ENCODE peak calls at places on chromosome 14, in seven cellular contexts. K is IMR-90; X is cardiac muscle cell; G is GM12878; C is Caco-2; T is mucosa of descending colon; U is effector memory CD4-positive, alpha-beta T cell. A is an unnamed sample. For H3K4me1, the result is how much of the 10 kb centered on the place peaks cover.

GRCh38 chr14:104423715-104424405 is 155.7 kb upstream of the C14orf180 start:
- DNase-seq in G (no peak), T (no peak), C (no peak), K (no peak), X (no peak), U (no peak), A (no peak)

GRCh38 chr14:31194661-31195060 is 12.9 kb downstream of the HECTD1 start:
- DNase-seq in G (no peak), T (no peak), C (no peak), X (peak), K (no peak), U (no peak), A (no peak)

GRCh38 chr14:87131879-87132278 is 861.1 kb downstream of the GALC start:
- DNase-seq in U (no peak), X (no peak), T (no peak), G (no peak), K (peak), C (no peak), A (peak)

GRCh38 chr14:102931580-102932285 is 9.3 kb downstream of the AMN start:
- DNase-seq in U (no peak), K (no peak), T (peak), G (no peak), C (no peak), X (no peak), A (no peak)

GRCh38 chr14:65251213-65251612 is 148.9 kb upstream of the MAX start:
- DNase-seq in T (no peak), C (no peak), K (peak), G (no peak), U (no peak), X (peak), A (no peak)

GRCh38 chr14:32370720-32371119 is 41.6 kb downstream of the AKAP6 start:
- DNase-seq in X (peak), K (peak), U (no peak), T (no peak), G (no peak), C (no peak), A (no peak)

GRCh38 chr14:96217381-96217913 is 12.8 kb downstream of the BDKRB2 start:
- DNase-seq in X (no peak), U (no peak), T (no peak), G (no peak), C (no peak), K (no peak), A (no peak)

GRCh38 chr14:79656086-79656485 is 555.2 kb downstream of the DIO2 start:
- DNase-seq in C (no peak), K (no peak), T (no peak), U (no peak), X (no peak), G (no peak), A (no peak)

GRCh38 chr14:24013654-24014514 is 25.2 kb downstream of the DHRS4L2 start:
- DNase-seq in X (peak), T (no peak), C (peak), U (peak), G (peak), K (peak), A (peak)

GRCh38 chr14:88208858-88209257 is 114.2 kb downstream of the KCNK10 start:
- DNase-seq in T (no peak), U (no peak), G (no peak), C (no peak), K (no peak), X (no peak), A (no peak)

GRCh38 chr14:101666264-101666663 is 95.2 kb upstream of the PPP2R5C start:
- DNase-seq in K (no peak), G (no peak), X (no peak), C (no peak), T (no peak), U (no peak), A (no peak)

GRCh38 chr14:35231207-35231755 is 60.9 kb upstream of the PSMA6 start:
- DNase-seq in K (no peak), G (no peak), U (no peak), C (no peak), X (no peak), T (no peak), A (no peak)

GRCh38 chr14:59188461-59189280 is at the start of gene DAAM1:
- DNase-seq in G (peak), K (peak), T (peak), X (peak), U (peak), C (peak), A (peak)

GRCh38 chr14:89827260-89827659 is 127.3 kb downstream of the EFCAB11 start:
- DNase-seq in C (no peak), X (no peak), K (no peak), T (no peak), G (no peak), U (no peak), A (no peak)

GRCh38 chr14:96497586-96497985 is 4.6 kb upstream of the PAPOLA start:
- DNase-seq in K (no peak), C (no peak), X (no peak), T (no peak), G (no peak), U (no peak), A (no peak)

GRCh38 chr14:64891839-64892375 is 12.2 kb upstream of the SPTB start:
- DNase-seq in G (peak), T (no peak), U (no peak), X (peak), K (peak), C (no peak), A (peak)

GRCh38 chr14:105848570-105848969 is 322.2 kb downstream of the TMEM121 start:
- DNase-seq in U (no peak), T (no peak), C (no peak), K (no peak), G (no peak), X (no peak), A (no peak)

GRCh38 chr14:71403673-71404072 is 496.4 kb downstream of the PCNX1 start:
- DNase-seq in T (no peak), C (peak), G (peak), U (no peak), X (peak), K (peak), A (peak)

GRCh38 chr14:84988391-84988790 is 541.6 kb upstream of the FLRT2 start:
- DNase-seq in G (no peak), U (no peak), K (no peak), T (no peak), X (no peak), C (no peak), A (no peak)
- H3K4me3 ChIP-seq in G (no peak), U (no peak), K (no peak), T (no peak), X (no peak), C (no peak), A (no peak)

GRCh38 chr14:50056457-50056856 is 59.9 kb downstream of the VCPKMT start:
- DNase-seq in T (no peak), X (no peak), C (no peak), U (no peak), G (no peak), K (no peak), A (no peak)

GRCh38 chr14:50059773-50060629 is 56.4 kb downstream of the VCPKMT start:
- DNase-seq in X (no peak), K (no peak), G (no peak), U (no peak), C (no peak), T (no peak), A (no peak)

GRCh38 chr14:50057331-50057730 is 59.0 kb downstream of the VCPKMT start:
- DNase-seq in T (no peak), G (no peak), X (no peak), K (no peak), U (no peak), C (no peak), A (no peak)

GRCh38 chr14:50055461-50056228 is 60.7 kb downstream of the VCPKMT start:
- DNase-seq in X (no peak), K (no peak), T (no peak), G (no peak), C (no peak), U (no peak), A (peak)

DNA sequence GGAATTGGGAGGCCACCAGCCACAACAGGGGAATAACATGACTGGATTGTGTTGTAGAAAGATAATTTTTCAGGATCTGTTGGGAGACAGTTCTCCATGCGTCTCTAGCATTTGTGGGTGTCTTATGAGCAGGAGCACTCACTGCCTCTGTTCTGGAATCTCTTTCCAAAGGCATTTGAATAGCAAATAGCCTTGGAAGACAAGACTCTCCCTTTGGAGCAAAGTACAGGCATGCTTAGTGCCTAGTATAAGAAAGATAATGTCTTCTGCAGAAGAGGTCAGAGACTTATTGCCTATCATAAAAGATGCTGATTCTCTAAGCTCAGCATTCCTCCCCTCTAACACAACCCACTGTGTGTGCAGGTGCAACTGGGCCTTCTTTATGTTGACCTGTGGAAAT is 58.3 kb downstream of the VCPKMT start:
- DNase-seq in U (no peak), C (peak), X (no peak), G (no peak), T (no peak), K (no peak), A (no peak)
- H3K4me1 ChIP-seq in U (under half), C (half or more), X (under half), G (under half), T (under half), K (under half), A (under half)

DNA sequence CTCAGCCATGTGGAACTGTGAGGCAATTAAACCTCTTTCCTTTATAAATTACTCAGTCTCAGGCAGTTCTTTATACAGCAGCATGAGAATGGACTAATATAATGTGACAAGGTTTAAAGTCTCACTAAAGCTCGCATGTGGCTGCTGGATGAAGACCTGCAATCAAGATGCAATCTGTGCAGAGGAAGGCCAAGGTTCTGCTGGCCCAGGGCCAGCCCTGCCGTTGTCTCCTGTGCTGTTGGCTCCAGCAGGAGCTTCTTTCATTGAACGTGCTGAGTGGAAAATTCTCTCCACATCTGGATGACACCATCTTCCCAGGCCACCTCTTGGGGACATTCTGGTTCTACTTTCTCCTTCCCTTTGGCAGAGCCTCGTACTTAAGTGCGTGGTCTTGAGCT is 742.2 kb downstream of the VRK1 start:
- DNase-seq in X (no peak), T (peak), C (no peak), G (no peak), U (no peak), K (no peak), A (no peak)
- H3K4me3 ChIP-seq in X (no peak), T (no peak), C (no peak), G (no peak), U (no peak), K (no peak), A (no peak)

GRCh38 chr14:21248739-21249411 is 20.4 kb downstream of the HNRNPC start:
- DNase-seq in T (no peak), U (no peak), C (no peak), K (peak), G (no peak), X (no peak), A (no peak)

GRCh38 chr14:21241218-21241819 is 27.9 kb downstream of the HNRNPC start:
- DNase-seq in X (peak), C (no peak), U (no peak), K (peak), G (no peak), T (no peak), A (peak)

GRCh38 chr14:21244546-21244945 is 24.7 kb downstream of the HNRNPC start:
- DNase-seq in K (no peak), C (no peak), G (no peak), T (no peak), U (no peak), X (peak), A (no peak)

GRCh38 chr14:21248338-21248737 is 20.9 kb downstream of the HNRNPC start:
- DNase-seq in G (no peak), T (no peak), U (no peak), C (no peak), K (no peak), X (no peak), A (no peak)

DNA sequence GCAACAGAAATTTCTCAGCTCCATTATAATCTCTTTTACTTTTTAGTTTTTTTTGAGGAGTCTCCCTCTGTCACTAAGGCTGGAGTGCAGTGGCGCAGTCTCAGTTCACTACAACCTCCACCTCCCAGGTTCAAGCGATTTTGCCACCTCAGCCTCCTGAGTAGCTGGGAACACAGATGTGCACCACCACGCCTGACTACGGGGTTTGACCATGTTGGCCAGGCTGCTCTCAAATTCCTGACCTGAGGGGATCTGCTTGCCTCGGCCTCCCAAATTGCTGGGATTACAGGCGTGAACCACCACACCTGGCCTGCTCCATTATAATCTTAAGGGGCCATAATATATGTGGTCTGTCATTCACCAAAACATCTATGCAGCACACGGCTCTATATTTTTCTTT is 23.4 kb downstream of the HNRNPC start:
- DNase-seq in C (no peak), G (no peak), U (no peak), T (no peak), K (no peak), X (no peak), A (no peak)
- H3K4me1 ChIP-seq in C (under half), G (under half), U (under half), T (under half), K (under half), X (under half), A (under half)

GRCh38 chr14:74255281-74255680 is 16.0 kb downstream of the VSX2 start:
- DNase-seq in G (no peak), U (no peak), X (no peak), K (no peak), T (no peak), C (no peak), A (no peak)

GRCh38 chr14:74249433-74250375 is 10.5 kb downstream of the VSX2 start:
- DNase-seq in C (no peak), T (no peak), G (no peak), K (no peak), U (no peak), X (no peak), A (no peak)

GRCh38 chr14:74246561-74246960 is 7.3 kb downstream of the VSX2 start:
- DNase-seq in X (no peak), T (no peak), U (no peak), G (no peak), K (no peak), C (no peak), A (no peak)

GRCh38 chr14:74248036-74248435 is 8.8 kb downstream of the VSX2 start:
- DNase-seq in G (no peak), U (no peak), K (no peak), T (no peak), C (no peak), X (no peak), A (no peak)

DNA sequence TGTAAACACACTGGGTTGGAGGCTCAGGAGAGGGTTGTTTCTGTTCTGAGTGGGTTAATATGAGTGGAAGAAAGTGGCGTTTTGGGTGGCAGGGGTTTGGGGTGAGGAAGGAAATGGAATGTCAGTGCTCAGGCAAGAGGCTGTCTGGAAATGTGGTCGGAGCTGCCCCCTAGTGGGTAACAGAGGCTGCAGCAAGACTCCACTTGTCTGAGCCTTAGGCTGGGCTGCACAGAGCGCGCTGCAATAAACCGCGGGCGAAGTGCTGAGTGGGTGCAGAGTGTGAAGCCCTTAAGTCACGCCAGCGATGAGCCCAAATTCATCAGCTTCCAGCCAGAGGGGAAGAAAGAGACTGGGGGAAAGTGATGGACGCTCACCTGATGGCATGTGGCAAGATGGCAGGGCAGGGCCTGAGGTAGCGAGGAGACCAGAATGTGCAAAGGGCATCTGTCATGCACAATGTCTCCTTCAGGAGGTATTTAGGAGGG is 12.3 kb downstream of the VSX2 start:
- DNase-seq in U (peak), K (peak), T (peak), G (peak), C (peak), X (peak), A (peak)
- H3K4me3 ChIP-seq in U (no peak), K (peak), T (no peak), G (peak), C (peak), X (no peak), A (peak)

GRCh38 chr14:100076133-100076532 is 10.9 kb downstream of the EVL start:
- DNase-seq in U (no peak), T (no peak), X (peak), C (peak), G (no peak), K (peak), A (peak)
- H3K4me1 ChIP-seq in U (half or more), T (under half), X (under half), C (under half), G (half or more), K (under half), A (under half)